ENCODE peak calls at places on chromosomes 7 and 10, in nine cellular contexts. One of them, this sample, is unnamed.
A peak's percentile ranks its signal among the peaks of the same experiment; 100 is the strongest.

GRCh38 chr7:2819954-2820397 is 24.1 kb downstream of the GNA12 start:
- DNase-seq in bronchial epithelial cell: no peak
- DNase-seq in NB4: no peak
- DNase-seq in A549: no peak
- DNase-seq in NCI-H526 treated with DMSO at 0.1 percent for 48 hours: no peak
- DNase-seq in memory B cell: no peak
- DNase-seq in stimulated activated naive CD8-positive, alpha-beta T cell treated with anti-CD3 and anti-CD28 coated beads, Interleukin-15, amount 100 ng/mL, for 72 hours: no peak
- DNase-seq in testis: no peak
- DNase-seq in stimulated activated CD4-positive, alpha-beta T cell treated with anti-CD3 and anti-CD28 coated beads, Interleukin-12 subunit alpha, Interleukin-12 subunit beta, amount 100 ng/mL, for 48 hours: no peak
- DNase-seq in this sample: no peak

GRCh38 chr10:93334901-93335312 is 147.2 kb downstream of the MYOF start:
- DNase-seq in testis: no peak
- DNase-seq in memory B cell: no peak
- DNase-seq in NB4: no peak
- DNase-seq in stimulated activated CD4-positive, alpha-beta T cell treated with anti-CD3 and anti-CD28 coated beads, Interleukin-12 subunit alpha, Interleukin-12 subunit beta, amount 100 ng/mL, for 48 hours: peak; percentile 1
- DNase-seq in bronchial epithelial cell: peak; percentile 91
- DNase-seq in A549: no peak
- DNase-seq in stimulated activated naive CD8-positive, alpha-beta T cell treated with anti-CD3 and anti-CD28 coated beads, Interleukin-15, amount 100 ng/mL, for 72 hours: no peak
- DNase-seq in NCI-H526 treated with DMSO at 0.1 percent for 48 hours: no peak
- DNase-seq in this sample: no peak

GRCh38 chr10:70761727-70762350 is 23.3 kb downstream of the TBATA start:
- DNase-seq in stimulated activated CD4-positive, alpha-beta T cell treated with anti-CD3 and anti-CD28 coated beads, Interleukin-12 subunit alpha, Interleukin-12 subunit beta, amount 100 ng/mL, for 48 hours: no peak
- DNase-seq in NB4: no peak
- DNase-seq in NCI-H526 treated with DMSO at 0.1 percent for 48 hours: no peak
- DNase-seq in A549: no peak
- DNase-seq in testis: no peak
- DNase-seq in bronchial epithelial cell: no peak
- DNase-seq in stimulated activated naive CD8-positive, alpha-beta T cell treated with anti-CD3 and anti-CD28 coated beads, Interleukin-15, amount 100 ng/mL, for 72 hours: no peak
- DNase-seq in memory B cell: no peak
- DNase-seq in this sample: no peak

GRCh38 chr10:121910673-121911420 is 17.0 kb downstream of the ATE1 start:
- DNase-seq in stimulated activated CD4-positive, alpha-beta T cell treated with anti-CD3 and anti-CD28 coated beads, Interleukin-12 subunit alpha, Interleukin-12 subunit beta, amount 100 ng/mL, for 48 hours: no peak
- DNase-seq in A549: peak; percentile 68
- DNase-seq in stimulated activated naive CD8-positive, alpha-beta T cell treated with anti-CD3 and anti-CD28 coated beads, Interleukin-15, amount 100 ng/mL, for 72 hours: no peak
- DNase-seq in testis: no peak
- DNase-seq in memory B cell: no peak
- DNase-seq in NB4: no peak
- DNase-seq in NCI-H526 treated with DMSO at 0.1 percent for 48 hours: no peak
- DNase-seq in bronchial epithelial cell: no peak
- DNase-seq in this sample: no peak

GRCh38 chr7:99653754-99654153 is 26.0 kb downstream of the CYP3A5 start:
- DNase-seq in A549: no peak
- DNase-seq in stimulated activated naive CD8-positive, alpha-beta T cell treated with anti-CD3 and anti-CD28 coated beads, Interleukin-15, amount 100 ng/mL, for 72 hours: no peak
- DNase-seq in NCI-H526 treated with DMSO at 0.1 percent for 48 hours: no peak
- DNase-seq in bronchial epithelial cell: peak; percentile 19
- DNase-seq in testis: no peak
- DNase-seq in NB4: no peak
- DNase-seq in memory B cell: no peak
- DNase-seq in stimulated activated CD4-positive, alpha-beta T cell treated with anti-CD3 and anti-CD28 coated beads, Interleukin-12 subunit alpha, Interleukin-12 subunit beta, amount 100 ng/mL, for 48 hours: no peak
- DNase-seq in this sample: no peak

GRCh38 chr7:137932881-137933269 is 69.0 kb downstream of the CREB3L2 start:
- DNase-seq in NCI-H526 treated with DMSO at 0.1 percent for 48 hours: no peak
- DNase-seq in A549: peak; percentile 33
- DNase-seq in stimulated activated CD4-positive, alpha-beta T cell treated with anti-CD3 and anti-CD28 coated beads, Interleukin-12 subunit alpha, Interleukin-12 subunit beta, amount 100 ng/mL, for 48 hours: no peak
- DNase-seq in stimulated activated naive CD8-positive, alpha-beta T cell treated with anti-CD3 and anti-CD28 coated beads, Interleukin-15, amount 100 ng/mL, for 72 hours: no peak
- DNase-seq in bronchial epithelial cell: peak; percentile 92
- DNase-seq in memory B cell: no peak
- DNase-seq in testis: no peak
- DNase-seq in NB4: peak; percentile 76
- DNase-seq in this sample: no peak

GRCh38 chr7:141685285-141686035 is 16.5 kb downstream of the DENND11 start:
- DNase-seq in NCI-H526 treated with DMSO at 0.1 percent for 48 hours: no peak
- DNase-seq in bronchial epithelial cell: no peak
- DNase-seq in NB4: no peak
- DNase-seq in stimulated activated CD4-positive, alpha-beta T cell treated with anti-CD3 and anti-CD28 coated beads, Interleukin-12 subunit alpha, Interleukin-12 subunit beta, amount 100 ng/mL, for 48 hours: no peak
- DNase-seq in memory B cell: no peak
- DNase-seq in stimulated activated naive CD8-positive, alpha-beta T cell treated with anti-CD3 and anti-CD28 coated beads, Interleukin-15, amount 100 ng/mL, for 72 hours: no peak
- DNase-seq in testis: no peak
- DNase-seq in A549: no peak
- DNase-seq in this sample: no peak

GRCh38 chr7:30888783-30889182 is 22.9 kb upstream of the AQP1 start:
- DNase-seq in memory B cell: no peak
- DNase-seq in bronchial epithelial cell: peak; percentile 65
- DNase-seq in NB4: no peak
- DNase-seq in testis: no peak
- DNase-seq in stimulated activated CD4-positive, alpha-beta T cell treated with anti-CD3 and anti-CD28 coated beads, Interleukin-12 subunit alpha, Interleukin-12 subunit beta, amount 100 ng/mL, for 48 hours: no peak
- DNase-seq in A549: peak; percentile 17
- DNase-seq in NCI-H526 treated with DMSO at 0.1 percent for 48 hours: no peak
- DNase-seq in stimulated activated naive CD8-positive, alpha-beta T cell treated with anti-CD3 and anti-CD28 coated beads, Interleukin-15, amount 100 ng/mL, for 72 hours: no peak
- DNase-seq in this sample: no peak

GRCh38 chr10:69676301-69676700 is 46.3 kb downstream of the FAM241B start:
- DNase-seq in NB4: no peak
- DNase-seq in NCI-H526 treated with DMSO at 0.1 percent for 48 hours: no peak
- DNase-seq in A549: no peak
- DNase-seq in memory B cell: no peak
- DNase-seq in testis: no peak
- DNase-seq in stimulated activated naive CD8-positive, alpha-beta T cell treated with anti-CD3 and anti-CD28 coated beads, Interleukin-15, amount 100 ng/mL, for 72 hours: no peak
- DNase-seq in bronchial epithelial cell: no peak
- DNase-seq in stimulated activated CD4-positive, alpha-beta T cell treated with anti-CD3 and anti-CD28 coated beads, Interleukin-12 subunit alpha, Interleukin-12 subunit beta, amount 100 ng/mL, for 48 hours: no peak
- DNase-seq in this sample: no peak

GRCh38 chr7:2730846-2731770 is 43.1 kb downstream of the AMZ1 start:
- DNase-seq in testis: peak; percentile 13
- DNase-seq in memory B cell: no peak
- DNase-seq in bronchial epithelial cell: peak; percentile 11
- DNase-seq in A549: no peak
- DNase-seq in NB4: no peak
- DNase-seq in stimulated activated naive CD8-positive, alpha-beta T cell treated with anti-CD3 and anti-CD28 coated beads, Interleukin-15, amount 100 ng/mL, for 72 hours: no peak
- DNase-seq in stimulated activated CD4-positive, alpha-beta T cell treated with anti-CD3 and anti-CD28 coated beads, Interleukin-12 subunit alpha, Interleukin-12 subunit beta, amount 100 ng/mL, for 48 hours: no peak
- DNase-seq in NCI-H526 treated with DMSO at 0.1 percent for 48 hours: no peak
- DNase-seq in this sample: no peak

GRCh38 chr7:28177836-28178235 is 2.8 kb downstream of the JAZF1 start:
- DNase-seq in NB4: no peak
- DNase-seq in testis: no peak
- DNase-seq in A549: no peak
- DNase-seq in bronchial epithelial cell: no peak
- DNase-seq in stimulated activated CD4-positive, alpha-beta T cell treated with anti-CD3 and anti-CD28 coated beads, Interleukin-12 subunit alpha, Interleukin-12 subunit beta, amount 100 ng/mL, for 48 hours: no peak
- DNase-seq in NCI-H526 treated with DMSO at 0.1 percent for 48 hours: no peak
- DNase-seq in memory B cell: no peak
- DNase-seq in stimulated activated naive CD8-positive, alpha-beta T cell treated with anti-CD3 and anti-CD28 coated beads, Interleukin-15, amount 100 ng/mL, for 72 hours: no peak
- DNase-seq in this sample: no peak

GRCh38 chr10:117320050-117320665 is 55.1 kb downstream of the PDZD8 start:
- DNase-seq in memory B cell: no peak
- DNase-seq in bronchial epithelial cell: peak; percentile 28
- DNase-seq in A549: peak; percentile 35
- DNase-seq in NB4: peak; percentile 32
- DNase-seq in NCI-H526 treated with DMSO at 0.1 percent for 48 hours: no peak
- DNase-seq in testis: peak; percentile 20
- DNase-seq in stimulated activated CD4-positive, alpha-beta T cell treated with anti-CD3 and anti-CD28 coated beads, Interleukin-12 subunit alpha, Interleukin-12 subunit beta, amount 100 ng/mL, for 48 hours: no peak
- DNase-seq in stimulated activated naive CD8-positive, alpha-beta T cell treated with anti-CD3 and anti-CD28 coated beads, Interleukin-15, amount 100 ng/mL, for 72 hours: no peak
- DNase-seq in this sample: no peak

GRCh38 chr7:25851332-25852248 is 300.4 kb upstream of the NFE2L3 start:
- DNase-seq in NCI-H526 treated with DMSO at 0.1 percent for 48 hours: peak; percentile 50
- DNase-seq in stimulated activated CD4-positive, alpha-beta T cell treated with anti-CD3 and anti-CD28 coated beads, Interleukin-12 subunit alpha, Interleukin-12 subunit beta, amount 100 ng/mL, for 48 hours: peak; percentile 49
- DNase-seq in NB4: peak; percentile 92
- DNase-seq in testis: peak; percentile 93
- DNase-seq in A549: peak; percentile 75
- DNase-seq in bronchial epithelial cell: peak; percentile 63
- DNase-seq in memory B cell: peak; percentile 67
- DNase-seq in stimulated activated naive CD8-positive, alpha-beta T cell treated with anti-CD3 and anti-CD28 coated beads, Interleukin-15, amount 100 ng/mL, for 72 hours: peak; percentile 73
- DNase-seq in this sample: peak; percentile 22

GRCh38 chr7:121195859-121196588 is 132.8 kb upstream of the WNT16 start:
- DNase-seq in stimulated activated CD4-positive, alpha-beta T cell treated with anti-CD3 and anti-CD28 coated beads, Interleukin-12 subunit alpha, Interleukin-12 subunit beta, amount 100 ng/mL, for 48 hours: no peak
- DNase-seq in bronchial epithelial cell: no peak
- DNase-seq in testis: no peak
- DNase-seq in stimulated activated naive CD8-positive, alpha-beta T cell treated with anti-CD3 and anti-CD28 coated beads, Interleukin-15, amount 100 ng/mL, for 72 hours: no peak
- DNase-seq in NCI-H526 treated with DMSO at 0.1 percent for 48 hours: no peak
- DNase-seq in NB4: no peak
- DNase-seq in A549: no peak
- DNase-seq in memory B cell: no peak
- DNase-seq in this sample: no peak

GRCh38 chr10:104472505-104472904 is 118.9 kb downstream of the CFAP58 start:
- DNase-seq in memory B cell: no peak
- DNase-seq in bronchial epithelial cell: peak; percentile 75
- DNase-seq in NB4: no peak
- DNase-seq in testis: no peak
- DNase-seq in A549: peak; percentile 17
- DNase-seq in stimulated activated naive CD8-positive, alpha-beta T cell treated with anti-CD3 and anti-CD28 coated beads, Interleukin-15, amount 100 ng/mL, for 72 hours: no peak
- DNase-seq in NCI-H526 treated with DMSO at 0.1 percent for 48 hours: no peak
- DNase-seq in stimulated activated CD4-positive, alpha-beta T cell treated with anti-CD3 and anti-CD28 coated beads, Interleukin-12 subunit alpha, Interleukin-12 subunit beta, amount 100 ng/mL, for 48 hours: no peak
- DNase-seq in this sample: no peak

GRCh38 chr7:29412912-29413311 is 150.7 kb upstream of the PRR15 start:
- DNase-seq in stimulated activated naive CD8-positive, alpha-beta T cell treated with anti-CD3 and anti-CD28 coated beads, Interleukin-15, amount 100 ng/mL, for 72 hours: no peak
- DNase-seq in NB4: no peak
- DNase-seq in testis: no peak
- DNase-seq in memory B cell: no peak
- DNase-seq in A549: no peak
- DNase-seq in NCI-H526 treated with DMSO at 0.1 percent for 48 hours: no peak
- DNase-seq in stimulated activated CD4-positive, alpha-beta T cell treated with anti-CD3 and anti-CD28 coated beads, Interleukin-12 subunit alpha, Interleukin-12 subunit beta, amount 100 ng/mL, for 48 hours: no peak
- DNase-seq in bronchial epithelial cell: no peak
- DNase-seq in this sample: no peak

GRCh38 chr10:75243426-75243825 is 7.7 kb upstream of the COMTD1 start:
- DNase-seq in NCI-H526 treated with DMSO at 0.1 percent for 48 hours: no peak
- DNase-seq in bronchial epithelial cell: no peak
- DNase-seq in memory B cell: no peak
- DNase-seq in stimulated activated naive CD8-positive, alpha-beta T cell treated with anti-CD3 and anti-CD28 coated beads, Interleukin-15, amount 100 ng/mL, for 72 hours: no peak
- DNase-seq in A549: no peak
- DNase-seq in NB4: no peak
- DNase-seq in stimulated activated CD4-positive, alpha-beta T cell treated with anti-CD3 and anti-CD28 coated beads, Interleukin-12 subunit alpha, Interleukin-12 subunit beta, amount 100 ng/mL, for 48 hours: no peak
- DNase-seq in testis: no peak
- DNase-seq in this sample: no peak

GRCh38 chr10:128475686-128476410 is 349.6 kb upstream of the MKI67 start:
- DNase-seq in testis: no peak
- DNase-seq in stimulated activated naive CD8-positive, alpha-beta T cell treated with anti-CD3 and anti-CD28 coated beads, Interleukin-15, amount 100 ng/mL, for 72 hours: no peak
- DNase-seq in memory B cell: no peak
- DNase-seq in A549: no peak
- DNase-seq in NCI-H526 treated with DMSO at 0.1 percent for 48 hours: no peak
- DNase-seq in NB4: no peak
- DNase-seq in bronchial epithelial cell: no peak
- DNase-seq in stimulated activated CD4-positive, alpha-beta T cell treated with anti-CD3 and anti-CD28 coated beads, Interleukin-12 subunit alpha, Interleukin-12 subunit beta, amount 100 ng/mL, for 48 hours: no peak
- DNase-seq in this sample: no peak

GRCh38 chr10:100866575-100867098 is 46.1 kb upstream of the SLF2 start:
- DNase-seq in A549: no peak
- DNase-seq in stimulated activated CD4-positive, alpha-beta T cell treated with anti-CD3 and anti-CD28 coated beads, Interleukin-12 subunit alpha, Interleukin-12 subunit beta, amount 100 ng/mL, for 48 hours: no peak
- DNase-seq in NB4: no peak
- DNase-seq in memory B cell: no peak
- DNase-seq in stimulated activated naive CD8-positive, alpha-beta T cell treated with anti-CD3 and anti-CD28 coated beads, Interleukin-15, amount 100 ng/mL, for 72 hours: no peak
- DNase-seq in NCI-H526 treated with DMSO at 0.1 percent for 48 hours: no peak
- DNase-seq in testis: no peak
- DNase-seq in bronchial epithelial cell: no peak
- DNase-seq in this sample: no peak

GRCh38 chr7:11760372-11760771 is 71.6 kb downstream of the THSD7A start:
- DNase-seq in testis: no peak
- DNase-seq in NCI-H526 treated with DMSO at 0.1 percent for 48 hours: peak; percentile 93
- DNase-seq in A549: peak; percentile 64
- DNase-seq in memory B cell: no peak
- DNase-seq in bronchial epithelial cell: peak; percentile 37
- DNase-seq in stimulated activated naive CD8-positive, alpha-beta T cell treated with anti-CD3 and anti-CD28 coated beads, Interleukin-15, amount 100 ng/mL, for 72 hours: no peak
- DNase-seq in stimulated activated CD4-positive, alpha-beta T cell treated with anti-CD3 and anti-CD28 coated beads, Interleukin-12 subunit alpha, Interleukin-12 subunit beta, amount 100 ng/mL, for 48 hours: no peak
- DNase-seq in NB4: peak; percentile 54
- DNase-seq in this sample: no peak

GRCh38 chr10:5271526-5271925 is 74.9 kb downstream of the AKR1C4 start:
- DNase-seq in memory B cell: no peak
- DNase-seq in testis: no peak
- DNase-seq in A549: no peak
- DNase-seq in stimulated activated naive CD8-positive, alpha-beta T cell treated with anti-CD3 and anti-CD28 coated beads, Interleukin-15, amount 100 ng/mL, for 72 hours: no peak
- DNase-seq in bronchial epithelial cell: no peak
- DNase-seq in NB4: no peak
- DNase-seq in stimulated activated CD4-positive, alpha-beta T cell treated with anti-CD3 and anti-CD28 coated beads, Interleukin-12 subunit alpha, Interleukin-12 subunit beta, amount 100 ng/mL, for 48 hours: no peak
- DNase-seq in NCI-H526 treated with DMSO at 0.1 percent for 48 hours: no peak
- DNase-seq in this sample: no peak

GRCh38 chr7:151119902-151120301 is 33.6 kb downstream of the AGAP3 start:
- DNase-seq in bronchial epithelial cell: no peak
- DNase-seq in stimulated activated naive CD8-positive, alpha-beta T cell treated with anti-CD3 and anti-CD28 coated beads, Interleukin-15, amount 100 ng/mL, for 72 hours: no peak
- DNase-seq in testis: no peak
- DNase-seq in memory B cell: no peak
- DNase-seq in NCI-H526 treated with DMSO at 0.1 percent for 48 hours: no peak
- DNase-seq in A549: no peak
- DNase-seq in NB4: no peak
- DNase-seq in stimulated activated CD4-positive, alpha-beta T cell treated with anti-CD3 and anti-CD28 coated beads, Interleukin-12 subunit alpha, Interleukin-12 subunit beta, amount 100 ng/mL, for 48 hours: no peak
- DNase-seq in this sample: no peak

GRCh38 chr7:1085910-1086421 is 1.9 kb upstream of the GPER1 start:
- DNase-seq in NB4: no peak
- DNase-seq in NCI-H526 treated with DMSO at 0.1 percent for 48 hours: no peak
- DNase-seq in stimulated activated CD4-positive, alpha-beta T cell treated with anti-CD3 and anti-CD28 coated beads, Interleukin-12 subunit alpha, Interleukin-12 subunit beta, amount 100 ng/mL, for 48 hours: no peak
- DNase-seq in bronchial epithelial cell: no peak
- DNase-seq in A549: no peak
- DNase-seq in stimulated activated naive CD8-positive, alpha-beta T cell treated with anti-CD3 and anti-CD28 coated beads, Interleukin-15, amount 100 ng/mL, for 72 hours: no peak
- DNase-seq in memory B cell: no peak
- DNase-seq in testis: no peak
- DNase-seq in this sample: no peak

GRCh38 chr7:10034843-10035556 is 938.7 kb upstream of the PHF14 start:
- DNase-seq in A549: no peak
- DNase-seq in memory B cell: no peak
- DNase-seq in stimulated activated CD4-positive, alpha-beta T cell treated with anti-CD3 and anti-CD28 coated beads, Interleukin-12 subunit alpha, Interleukin-12 subunit beta, amount 100 ng/mL, for 48 hours: no peak
- DNase-seq in bronchial epithelial cell: no peak
- DNase-seq in testis: no peak
- DNase-seq in stimulated activated naive CD8-positive, alpha-beta T cell treated with anti-CD3 and anti-CD28 coated beads, Interleukin-15, amount 100 ng/mL, for 72 hours: no peak
- DNase-seq in NB4: no peak
- DNase-seq in NCI-H526 treated with DMSO at 0.1 percent for 48 hours: no peak
- DNase-seq in this sample: no peak

GRCh38 chr7:117164578-117164977 is 158.3 kb downstream of the WNT2 start:
- DNase-seq in stimulated activated CD4-positive, alpha-beta T cell treated with anti-CD3 and anti-CD28 coated beads, Interleukin-12 subunit alpha, Interleukin-12 subunit beta, amount 100 ng/mL, for 48 hours: no peak
- DNase-seq in NB4: no peak
- DNase-seq in memory B cell: no peak
- DNase-seq in stimulated activated naive CD8-positive, alpha-beta T cell treated with anti-CD3 and anti-CD28 coated beads, Interleukin-15, amount 100 ng/mL, for 72 hours: no peak
- DNase-seq in bronchial epithelial cell: peak; percentile 77
- DNase-seq in testis: no peak
- DNase-seq in A549: no peak
- DNase-seq in NCI-H526 treated with DMSO at 0.1 percent for 48 hours: no peak
- DNase-seq in this sample: no peak

GRCh38 chr7:121344093-121344492 is 15.3 kb downstream of the WNT16 start:
- DNase-seq in stimulated activated naive CD8-positive, alpha-beta T cell treated with anti-CD3 and anti-CD28 coated beads, Interleukin-15, amount 100 ng/mL, for 72 hours: no peak
- DNase-seq in stimulated activated CD4-positive, alpha-beta T cell treated with anti-CD3 and anti-CD28 coated beads, Interleukin-12 subunit alpha, Interleukin-12 subunit beta, amount 100 ng/mL, for 48 hours: no peak
- DNase-seq in NCI-H526 treated with DMSO at 0.1 percent for 48 hours: no peak
- DNase-seq in NB4: no peak
- DNase-seq in memory B cell: no peak
- DNase-seq in bronchial epithelial cell: no peak
- DNase-seq in testis: no peak
- DNase-seq in A549: no peak
- DNase-seq in this sample: no peak

GRCh38 chr10:119319161-119319919 is 112.0 kb downstream of the GRK5 start:
- DNase-seq in testis: no peak
- DNase-seq in stimulated activated CD4-positive, alpha-beta T cell treated with anti-CD3 and anti-CD28 coated beads, Interleukin-12 subunit alpha, Interleukin-12 subunit beta, amount 100 ng/mL, for 48 hours: no peak
- DNase-seq in stimulated activated naive CD8-positive, alpha-beta T cell treated with anti-CD3 and anti-CD28 coated beads, Interleukin-15, amount 100 ng/mL, for 72 hours: no peak
- DNase-seq in NCI-H526 treated with DMSO at 0.1 percent for 48 hours: no peak
- DNase-seq in A549: peak; percentile 41
- DNase-seq in memory B cell: no peak
- DNase-seq in bronchial epithelial cell: peak; percentile 85
- DNase-seq in NB4: no peak
- DNase-seq in this sample: no peak

GRCh38 chr7:137975768-137976167 is 26.1 kb downstream of the CREB3L2 start:
- DNase-seq in testis: peak; percentile 62
- DNase-seq in NB4: no peak
- DNase-seq in A549: no peak
- DNase-seq in stimulated activated CD4-positive, alpha-beta T cell treated with anti-CD3 and anti-CD28 coated beads, Interleukin-12 subunit alpha, Interleukin-12 subunit beta, amount 100 ng/mL, for 48 hours: no peak
- DNase-seq in memory B cell: no peak
- DNase-seq in stimulated activated naive CD8-positive, alpha-beta T cell treated with anti-CD3 and anti-CD28 coated beads, Interleukin-15, amount 100 ng/mL, for 72 hours: no peak
- DNase-seq in NCI-H526 treated with DMSO at 0.1 percent for 48 hours: no peak
- DNase-seq in bronchial epithelial cell: no peak
- DNase-seq in this sample: no peak

GRCh38 chr10:33412261-33413092 is 78.0 kb upstream of the NRP1 start:
- DNase-seq in NB4: no peak
- DNase-seq in memory B cell: no peak
- DNase-seq in stimulated activated naive CD8-positive, alpha-beta T cell treated with anti-CD3 and anti-CD28 coated beads, Interleukin-15, amount 100 ng/mL, for 72 hours: no peak
- DNase-seq in A549: no peak
- DNase-seq in stimulated activated CD4-positive, alpha-beta T cell treated with anti-CD3 and anti-CD28 coated beads, Interleukin-12 subunit alpha, Interleukin-12 subunit beta, amount 100 ng/mL, for 48 hours: no peak
- DNase-seq in NCI-H526 treated with DMSO at 0.1 percent for 48 hours: no peak
- DNase-seq in bronchial epithelial cell: peak; percentile 79
- DNase-seq in testis: no peak
- DNase-seq in this sample: no peak

GRCh38 chr10:119235381-119235780 is 28.0 kb downstream of the GRK5 start:
- DNase-seq in memory B cell: no peak
- DNase-seq in bronchial epithelial cell: peak; percentile 67
- DNase-seq in NCI-H526 treated with DMSO at 0.1 percent for 48 hours: no peak
- DNase-seq in stimulated activated CD4-positive, alpha-beta T cell treated with anti-CD3 and anti-CD28 coated beads, Interleukin-12 subunit alpha, Interleukin-12 subunit beta, amount 100 ng/mL, for 48 hours: no peak
- DNase-seq in NB4: no peak
- DNase-seq in stimulated activated naive CD8-positive, alpha-beta T cell treated with anti-CD3 and anti-CD28 coated beads, Interleukin-15, amount 100 ng/mL, for 72 hours: no peak
- DNase-seq in A549: no peak
- DNase-seq in testis: no peak
- DNase-seq in this sample: no peak

GRCh38 chr10:5584895-5585516 is 60.2 kb downstream of the CALML3 start:
- DNase-seq in testis: no peak
- DNase-seq in stimulated activated naive CD8-positive, alpha-beta T cell treated with anti-CD3 and anti-CD28 coated beads, Interleukin-15, amount 100 ng/mL, for 72 hours: no peak
- DNase-seq in bronchial epithelial cell: peak; percentile 100
- DNase-seq in A549: peak; percentile 71
- DNase-seq in stimulated activated CD4-positive, alpha-beta T cell treated with anti-CD3 and anti-CD28 coated beads, Interleukin-12 subunit alpha, Interleukin-12 subunit beta, amount 100 ng/mL, for 48 hours: no peak
- DNase-seq in NCI-H526 treated with DMSO at 0.1 percent for 48 hours: no peak
- DNase-seq in memory B cell: no peak
- DNase-seq in NB4: no peak
- DNase-seq in this sample: no peak